ENCODE peak calls at places on chromosomes 1 and 21, in six cellular contexts. W, U, A, O, Y and E are unnamed samples.

GRCh38 chr1:119541389-119541788 is 34.4 kb downstream of the HSD3B1 start:
- DNase-seq in Y (no peak), U (no peak), A (no peak), O (no peak), W (no peak), E (no peak)

GRCh38 chr21:28359300-28359699 is 633.4 kb downstream of the LTN1 start:
- DNase-seq in U (no peak), A (no peak), O (no peak), W (no peak), Y (no peak), E (no peak)

GRCh38 chr1:23515905-23516304 is 15.1 kb downstream of the E2F2 start:
- DNase-seq in Y (no peak), A (no peak), O (no peak), U (no peak), W (no peak), E (no peak)

GRCh38 chr21:42187976-42188653 is 30.8 kb upstream of the ABCG1 start:
- DNase-seq in A (no peak), O (peak), U (peak), Y (peak), W (peak), E (peak)

GRCh38 chr1:237851209-237851845 is 39.4 kb downstream of the ZP4 start:
- DNase-seq in U (peak), A (peak), Y (no peak), W (no peak), O (no peak), E (peak)

GRCh38 chr1:71908871-71909390 is 373.4 kb downstream of the NEGR1 start:
- DNase-seq in A (no peak), O (no peak), U (no peak), Y (no peak), W (no peak), E (no peak)

GRCh38 chr21:39217356-39218081 is 34.3 kb upstream of the PSMG1 start:
- DNase-seq in A (peak), U (no peak), O (no peak), W (no peak), Y (no peak), E (no peak)

GRCh38 chr1:98429851-98430496 is 231.5 kb upstream of the SNX7 start:
- DNase-seq in U (no peak), W (no peak), Y (no peak), O (no peak), A (peak), E (no peak)

GRCh38 chr1:25527946-25528595 is 15.3 kb upstream of the LDLRAP1 start:
- DNase-seq in A (no peak), Y (no peak), O (no peak), U (no peak), W (no peak), E (no peak)

GRCh38 chr1:61149010-61149860 is 66.9 kb downstream of the NFIA start:
- DNase-seq in U (no peak), A (no peak), Y (no peak), W (no peak), O (no peak), E (no peak)

GRCh38 chr1:203768158-203768725 is 3.3 kb downstream of the LAX1 start:
- DNase-seq in O (no peak), Y (no peak), A (no peak), U (peak), W (no peak), E (no peak)

GRCh38 chr1:58060548-58061170 is 485.9 kb downstream of the OMA1 start:
- DNase-seq in Y (no peak), U (no peak), O (no peak), W (no peak), A (no peak), E (no peak)

GRCh38 chr1:164885311-164885710 is 326.3 kb downstream of the PBX1 start:
- DNase-seq in Y (no peak), U (no peak), O (no peak), W (no peak), A (no peak), E (no peak)

GRCh38 chr1:57146100-57146499 is 180.3 kb upstream of the C8B start:
- DNase-seq in U (no peak), Y (no peak), O (no peak), A (no peak), W (no peak), E (no peak)

GRCh38 chr1:76870037-76870436 is 2.8 kb downstream of the ST6GALNAC5 start:
- DNase-seq in Y (no peak), U (no peak), A (no peak), O (no peak), W (no peak), E (no peak)

GRCh38 chr21:33976082-33976979 is 60.7 kb upstream of the ATP5PO start:
- DNase-seq in U (peak), O (peak), W (no peak), A (no peak), Y (peak), E (peak)